ENCODE peak calls at places on chromosomes 6 and 20, in eight cellular contexts. V is esophagus squamous epithelium, S is psoas muscle, U is heart left ventricle, A is aorta, T is adrenal gland, D is tibial nerve, N is ascending aorta. K is an unnamed sample.
A peak's percentile ranks its signal among the peaks of the same experiment; 100 is the strongest.

GRCh38 chr6:1540864-1541521 is 68.7 kb upstream of the FOXC1 start:
- DNase-seq in D (no peak), A (no peak), V (no peak), N (no peak), T (no peak), U (no peak), S (no peak), K (no peak)

GRCh38 chr6:14819001-14819400 is 426.9 kb upstream of the JARID2 start:
- DNase-seq in T (no peak), U (no peak), S (no peak), A (no peak), V (no peak), N (no peak), D (no peak), K (no peak)

GRCh38 chr6:138601128-138601527 is 101.8 kb upstream of the NHSL1 start:
- DNase-seq in U (no peak), V (no peak), D (peak; percentile 48), N (no peak), A (no peak), S (no peak), T (no peak), K (no peak)

GRCh38 chr6:44657201-44657824 is 269.8 kb downstream of the CDC5L start:
- DNase-seq in S (no peak), U (no peak), N (no peak), A (no peak), D (no peak), V (no peak), T (no peak), K (no peak)

GRCh38 chr20:46583411-46584214 is 33.2 kb upstream of the OCSTAMP start:
- DNase-seq in T (no peak), N (no peak), S (no peak), V (no peak), D (no peak), A (peak; percentile 57), U (no peak), K (no peak)

GRCh38 chr20:40073535-40074111 is 615.4 kb downstream of the MAFB start:
- DNase-seq in U (no peak), N (no peak), A (no peak), V (no peak), S (no peak), T (no peak), D (no peak), K (no peak)

GRCh38 chr6:25122622-25123237 is 156.4 kb upstream of the CARMIL1 start:
- DNase-seq in N (no peak), S (no peak), A (no peak), D (no peak), V (no peak), T (no peak), U (no peak), K (no peak)

GRCh38 chr20:62409935-62410741 is 3.1 kb upstream of the CABLES2 start:
- DNase-seq in N (no peak), U (no peak), V (no peak), S (peak; percentile 47), A (no peak), D (no peak), T (peak; percentile 92), K (peak; percentile 70)

GRCh38 chr20:6074145-6074561 is 20.3 kb upstream of the LRRN4 start:
- DNase-seq in D (no peak), N (no peak), V (no peak), A (no peak), S (no peak), U (no peak), T (peak; percentile 61), K (no peak)

GRCh38 chr6:25682324-25682723 is 30.3 kb downstream of the SCGN start:
- DNase-seq in A (no peak), V (no peak), D (no peak), T (no peak), U (no peak), S (no peak), N (no peak), K (no peak)

DNA sequence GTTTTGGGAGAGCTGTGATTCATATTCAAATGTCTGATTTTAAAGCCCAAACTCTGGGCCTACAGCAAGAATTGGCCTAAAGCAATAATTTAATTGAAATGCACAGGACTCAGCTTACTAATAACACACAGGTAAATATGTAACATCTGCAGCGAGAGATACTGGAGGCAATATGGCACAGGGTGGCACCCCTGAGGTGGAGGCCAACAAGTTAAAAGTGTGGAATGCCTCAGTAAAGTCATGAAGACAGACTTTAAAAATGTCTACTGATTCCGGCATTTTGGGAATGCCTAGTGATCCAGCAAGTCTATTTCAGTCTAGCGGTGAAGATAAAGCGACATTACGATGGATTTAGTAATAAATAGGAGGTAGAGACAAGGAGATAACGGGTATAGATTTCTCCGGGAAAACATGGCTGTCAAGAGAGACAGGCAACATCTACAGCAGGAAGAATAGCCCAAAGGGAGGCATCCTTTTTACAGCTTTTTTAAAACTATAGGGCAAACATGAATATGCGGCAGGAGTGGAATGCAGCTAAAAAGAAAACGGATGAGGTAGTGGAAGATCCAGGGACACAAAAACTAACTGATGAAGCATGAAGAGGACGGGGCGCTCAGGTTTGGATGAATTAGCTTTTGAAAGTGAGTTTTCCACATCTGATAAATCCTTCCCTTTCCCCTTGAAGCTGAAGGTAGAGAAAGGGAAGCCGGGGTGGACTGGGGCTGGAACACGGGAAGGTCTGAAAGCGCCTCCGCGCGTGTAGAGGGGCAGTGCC is 1.2 kb downstream of the NANP start:
- DNase-seq in N (no peak), S (no peak), V (no peak), A (no peak), T (no peak), D (no peak), U (no peak), K (no peak)
- H3K4me1 ChIP-seq in N (no peaks in the 10 kb centered on the region), S (peaks cover 10% of the 10 kb centered on the region), V (peaks cover 11% of the 10 kb centered on the region), A (no peaks in the 10 kb centered on the region), T (peaks cover 17% of the 10 kb centered on the region), D (peaks cover 8% of the 10 kb centered on the region), U (peaks cover 16% of the 10 kb centered on the region), K (peaks cover 6% of the 10 kb centered on the region)

GRCh38 chr20:57622201-57622570 is 2.0 kb upstream of the ZBP1 start:
- DNase-seq in V (no peak), U (no peak), D (no peak), N (no peak), T (no peak), S (no peak), A (no peak), K (no peak)

GRCh38 chr20:57620999-57621398 is 773 bp upstream of the ZBP1 start:
- DNase-seq in D (no peak), V (no peak), U (no peak), S (no peak), T (no peak), N (peak; percentile 49), A (no peak), K (no peak)

GRCh38 chr20:57620274-57620990 is at the start of gene ZBP1:
- DNase-seq in D (no peak), S (no peak), V (no peak), T (no peak), A (peak; percentile 68), U (no peak), N (peak; percentile 62), K (no peak)

GRCh38 chr20:57622579-57623381 is 2.6 kb upstream of the ZBP1 start:
- DNase-seq in T (peak; percentile 72), A (peak; percentile 80), N (no peak), S (no peak), U (no peak), D (no peak), V (no peak), K (peak; percentile 62)

DNA sequence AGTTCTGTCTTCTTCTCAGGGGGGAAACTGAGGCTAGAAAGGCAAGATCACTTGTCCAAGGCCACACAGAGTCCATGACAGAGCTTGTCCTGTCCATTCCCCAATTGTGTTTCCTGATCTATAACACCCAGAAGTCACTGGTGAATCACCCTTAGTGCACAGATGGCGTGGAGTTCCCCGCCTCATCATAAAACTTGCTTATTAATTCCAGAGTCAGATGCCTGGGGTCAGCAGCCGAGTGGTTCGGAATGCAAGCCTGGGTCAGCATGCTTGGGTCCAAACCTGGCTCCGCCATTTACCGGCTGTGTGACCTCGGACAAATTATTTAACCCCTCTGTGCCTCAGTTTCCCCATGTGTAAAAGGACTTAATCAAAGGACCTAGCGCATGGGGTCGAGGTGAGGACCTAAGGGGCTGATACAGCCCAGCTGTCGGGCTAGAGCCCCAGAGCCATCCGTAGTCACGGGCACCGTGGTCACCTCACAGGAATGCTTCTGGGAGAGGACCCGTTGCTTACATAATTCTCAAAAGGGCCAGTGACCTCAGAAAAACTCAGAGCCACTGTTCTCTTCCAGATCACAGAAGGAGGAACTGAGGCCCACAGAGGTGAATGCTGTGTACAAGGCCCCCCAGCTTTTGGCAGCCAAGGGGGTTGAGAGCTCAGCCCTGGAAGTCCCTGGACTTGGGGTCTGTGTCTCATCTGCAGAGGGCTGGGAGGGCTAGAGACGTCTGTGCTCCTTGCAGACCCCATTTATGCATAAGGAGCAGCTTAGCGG is 1.4 kb upstream of the ZBP1 start:
- DNase-seq in U (no peak), D (no peak), V (no peak), N (no peak), T (no peak), S (no peak), A (no peak), K (no peak)
- H3K4me1 ChIP-seq in U (peaks cover 3% of the 10 kb centered on the region), D (no peaks in the 10 kb centered on the region), V (peaks cover 31% of the 10 kb centered on the region), N (no peaks in the 10 kb centered on the region), T (no peaks in the 10 kb centered on the region), S (no peaks in the 10 kb centered on the region), A (no peaks in the 10 kb centered on the region), K (no peaks in the 10 kb centered on the region)

DNA sequence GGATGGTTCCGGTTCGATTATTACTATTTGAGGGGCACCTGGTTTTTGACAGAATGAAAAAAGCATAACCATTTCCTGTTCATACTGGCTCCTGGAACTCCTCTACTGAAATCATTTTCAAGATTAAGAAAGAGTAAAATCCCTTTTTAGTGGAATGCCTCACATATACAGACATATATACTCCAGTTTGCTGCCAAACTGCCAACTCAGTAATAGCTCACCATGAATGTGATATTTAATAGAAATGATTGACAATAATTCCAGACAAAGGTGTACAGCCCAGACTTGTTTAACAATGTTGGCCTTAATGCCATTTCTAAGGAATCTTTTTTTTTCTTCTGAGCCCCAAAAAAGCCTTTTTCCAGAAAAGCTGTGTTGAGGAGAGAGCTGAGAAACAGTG is 93.1 kb downstream of the JAG1 start:
- DNase-seq in U (no peak), V (no peak), D (no peak), N (no peak), S (no peak), A (no peak), T (no peak), K (no peak)
- H3K4me1 ChIP-seq in U (no peaks in the 10 kb centered on the region), V (no peaks in the 10 kb centered on the region), D (no peaks in the 10 kb centered on the region), N (no peaks in the 10 kb centered on the region), S (no peaks in the 10 kb centered on the region), A (peaks cover 1% of the 10 kb centered on the region), T (no peaks in the 10 kb centered on the region), K (no peaks in the 10 kb centered on the region)

DNA sequence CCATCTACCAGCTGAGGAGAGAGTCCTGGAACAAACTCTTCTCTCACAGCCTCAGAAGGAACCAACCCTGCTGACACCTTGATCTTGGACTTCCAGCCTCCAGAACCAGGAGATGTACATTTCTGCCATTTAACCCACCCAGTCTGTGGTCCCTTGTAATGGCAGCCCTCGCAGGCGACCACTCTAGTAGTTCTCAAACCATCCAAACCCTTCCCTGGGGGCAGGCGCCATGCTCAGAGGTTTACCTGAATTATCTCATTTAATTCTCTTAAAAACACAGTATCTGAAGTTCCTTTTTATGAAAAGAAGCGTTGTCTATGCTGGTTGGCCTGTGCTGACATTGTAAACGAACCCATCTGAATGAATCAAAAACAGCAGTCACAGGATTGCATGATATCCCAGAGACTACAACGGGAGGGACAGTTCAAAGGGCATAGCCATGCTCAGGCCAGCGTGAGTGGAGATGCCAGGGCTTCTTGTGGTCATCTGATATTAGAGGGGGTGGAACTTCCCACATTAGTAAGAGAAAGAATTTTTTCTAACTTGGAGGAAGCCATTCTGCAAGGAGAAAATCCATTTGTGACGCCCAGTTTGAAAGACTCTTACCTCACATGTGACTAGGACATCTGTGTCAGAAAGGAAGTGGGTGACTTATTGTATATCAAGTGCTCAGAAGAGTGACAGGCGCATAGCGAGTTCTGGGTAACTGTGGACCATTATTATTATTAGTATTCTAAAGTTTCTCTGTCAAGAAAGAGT is 17.2 kb upstream of the TAGAP start:
- DNase-seq in D (no peak), U (no peak), V (no peak), N (no peak), S (no peak), A (no peak), T (no peak), K (no peak)
- H3K4me1 ChIP-seq in D (no peaks in the 10 kb centered on the region), U (no peaks in the 10 kb centered on the region), V (no peaks in the 10 kb centered on the region), N (no peaks in the 10 kb centered on the region), S (no peaks in the 10 kb centered on the region), A (no peaks in the 10 kb centered on the region), T (no peaks in the 10 kb centered on the region), K (no peaks in the 10 kb centered on the region)